ENCODE peak calls at places on chromosomes 12 and 14, in ten cellular contexts. One of them, this sample, is unnamed.
A peak's percentile ranks its signal among the peaks of the same experiment; 100 is the strongest.

GRCh38 chr14:77372304-77372841 is 4.5 kb downstream of the TMED8 start:
- DNase-seq in AG20443: no peak
- DNase-seq in mucosa of gallbladder: no peak
- DNase-seq in cardiac muscle cell: no peak
- DNase-seq in stimulated activated CD4-positive, alpha-beta T cell treated with anti-CD3 and anti-CD28 coated beads, TNF-alpha, amount 100 ng/mL, for 1 hour: no peak
- DNase-seq in cerebellar cortex: peak; percentile 5
- DNase-seq in omental fat pad: no peak
- DNase-seq in GM10248: peak; percentile 60
- DNase-seq in left colon: no peak
- DNase-seq in pancreas: no peak
- DNase-seq in this sample: no peak

GRCh38 chr12:66537866-66538265 is 141.0 kb downstream of the GRIP1 start:
- DNase-seq in mucosa of gallbladder: no peak
- DNase-seq in pancreas: no peak
- DNase-seq in left colon: no peak
- DNase-seq in GM10248: no peak
- DNase-seq in omental fat pad: no peak
- DNase-seq in AG20443: no peak
- DNase-seq in cardiac muscle cell: no peak
- DNase-seq in cerebellar cortex: no peak
- DNase-seq in stimulated activated CD4-positive, alpha-beta T cell treated with anti-CD3 and anti-CD28 coated beads, TNF-alpha, amount 100 ng/mL, for 1 hour: no peak
- DNase-seq in this sample: no peak

GRCh38 chr12:113456761-113457160 is 14.9 kb downstream of the LHX5 start:
- DNase-seq in GM10248: no peak
- DNase-seq in left colon: no peak
- DNase-seq in cardiac muscle cell: no peak
- DNase-seq in AG20443: no peak
- DNase-seq in omental fat pad: no peak
- DNase-seq in stimulated activated CD4-positive, alpha-beta T cell treated with anti-CD3 and anti-CD28 coated beads, TNF-alpha, amount 100 ng/mL, for 1 hour: no peak
- DNase-seq in pancreas: no peak
- DNase-seq in mucosa of gallbladder: no peak
- DNase-seq in cerebellar cortex: no peak
- DNase-seq in this sample: no peak

GRCh38 chr12:129186952-129187351 is 333.7 kb downstream of the GLT1D1 start:
- DNase-seq in left colon: no peak
- DNase-seq in mucosa of gallbladder: no peak
- DNase-seq in cerebellar cortex: no peak
- DNase-seq in omental fat pad: no peak
- DNase-seq in AG20443: no peak
- DNase-seq in stimulated activated CD4-positive, alpha-beta T cell treated with anti-CD3 and anti-CD28 coated beads, TNF-alpha, amount 100 ng/mL, for 1 hour: no peak
- DNase-seq in pancreas: no peak
- DNase-seq in GM10248: no peak
- DNase-seq in cardiac muscle cell: no peak
- DNase-seq in this sample: no peak

GRCh38 chr14:91780452-91780851 is 48.6 kb upstream of the CATSPERB start:
- DNase-seq in omental fat pad: no peak
- DNase-seq in cerebellar cortex: no peak
- DNase-seq in pancreas: no peak
- DNase-seq in mucosa of gallbladder: no peak
- DNase-seq in AG20443: no peak
- DNase-seq in left colon: no peak
- DNase-seq in stimulated activated CD4-positive, alpha-beta T cell treated with anti-CD3 and anti-CD28 coated beads, TNF-alpha, amount 100 ng/mL, for 1 hour: no peak
- DNase-seq in cardiac muscle cell: peak; percentile 4
- DNase-seq in GM10248: no peak
- DNase-seq in this sample: no peak

GRCh38 chr14:50060871-50061663 is 55.3 kb downstream of the VCPKMT start:
- DNase-seq in AG20443: peak; percentile 91
- DNase-seq in cerebellar cortex: peak; percentile 20
- DNase-seq in mucosa of gallbladder: peak; percentile 53
- DNase-seq in cardiac muscle cell: peak; percentile 96
- DNase-seq in left colon: peak; percentile 34
- DNase-seq in stimulated activated CD4-positive, alpha-beta T cell treated with anti-CD3 and anti-CD28 coated beads, TNF-alpha, amount 100 ng/mL, for 1 hour: no peak
- DNase-seq in pancreas: no peak
- DNase-seq in GM10248: peak; percentile 46
- DNase-seq in omental fat pad: peak; percentile 63
- DNase-seq in this sample: peak; percentile 82

GRCh38 chr14:37417151-37417550 is 177.9 kb downstream of the FOXA1 start:
- DNase-seq in AG20443: no peak
- DNase-seq in left colon: no peak
- DNase-seq in stimulated activated CD4-positive, alpha-beta T cell treated with anti-CD3 and anti-CD28 coated beads, TNF-alpha, amount 100 ng/mL, for 1 hour: no peak
- DNase-seq in omental fat pad: no peak
- DNase-seq in mucosa of gallbladder: no peak
- DNase-seq in GM10248: no peak
- DNase-seq in pancreas: no peak
- DNase-seq in cardiac muscle cell: no peak
- DNase-seq in cerebellar cortex: no peak
- DNase-seq in this sample: no peak

GRCh38 chr12:54853933-54854538 is at the start of gene MUCL1:
- DNase-seq in cardiac muscle cell: peak; percentile 77
- DNase-seq in stimulated activated CD4-positive, alpha-beta T cell treated with anti-CD3 and anti-CD28 coated beads, TNF-alpha, amount 100 ng/mL, for 1 hour: peak; percentile 28
- DNase-seq in mucosa of gallbladder: peak; percentile 65
- DNase-seq in pancreas: no peak
- DNase-seq in cerebellar cortex: peak; percentile 13
- DNase-seq in left colon: peak; percentile 49
- DNase-seq in omental fat pad: no peak
- DNase-seq in AG20443: peak; percentile 73
- DNase-seq in GM10248: peak; percentile 46
- DNase-seq in this sample: peak; percentile 74

GRCh38 chr14:91891721-91892220 is 24.4 kb upstream of the TC2N start:
- DNase-seq in GM10248: no peak
- DNase-seq in mucosa of gallbladder: no peak
- DNase-seq in left colon: no peak
- DNase-seq in AG20443: no peak
- DNase-seq in stimulated activated CD4-positive, alpha-beta T cell treated with anti-CD3 and anti-CD28 coated beads, TNF-alpha, amount 100 ng/mL, for 1 hour: no peak
- DNase-seq in cardiac muscle cell: peak; percentile 54
- DNase-seq in omental fat pad: no peak
- DNase-seq in cerebellar cortex: no peak
- DNase-seq in pancreas: no peak
- DNase-seq in this sample: no peak

GRCh38 chr12:52628111-52628507 is 9.8 kb upstream of the KRT73 start:
- DNase-seq in stimulated activated CD4-positive, alpha-beta T cell treated with anti-CD3 and anti-CD28 coated beads, TNF-alpha, amount 100 ng/mL, for 1 hour: no peak
- DNase-seq in omental fat pad: no peak
- DNase-seq in AG20443: no peak
- DNase-seq in cardiac muscle cell: no peak
- DNase-seq in left colon: no peak
- DNase-seq in cerebellar cortex: no peak
- DNase-seq in GM10248: no peak
- DNase-seq in pancreas: no peak
- DNase-seq in mucosa of gallbladder: no peak
- DNase-seq in this sample: no peak

GRCh38 chr12:120939523-120939922 is 35.4 kb upstream of the SPPL3 start:
- DNase-seq in AG20443: no peak
- DNase-seq in stimulated activated CD4-positive, alpha-beta T cell treated with anti-CD3 and anti-CD28 coated beads, TNF-alpha, amount 100 ng/mL, for 1 hour: no peak
- DNase-seq in omental fat pad: no peak
- DNase-seq in cardiac muscle cell: no peak
- DNase-seq in pancreas: no peak
- DNase-seq in mucosa of gallbladder: peak; percentile 22
- DNase-seq in left colon: no peak
- DNase-seq in cerebellar cortex: no peak
- DNase-seq in GM10248: no peak
- DNase-seq in this sample: peak; percentile 65

GRCh38 chr12:70617450-70617849 is 19.8 kb downstream of the PTPRB start:
- DNase-seq in GM10248: no peak
- DNase-seq in mucosa of gallbladder: no peak
- DNase-seq in pancreas: no peak
- DNase-seq in cardiac muscle cell: no peak
- DNase-seq in stimulated activated CD4-positive, alpha-beta T cell treated with anti-CD3 and anti-CD28 coated beads, TNF-alpha, amount 100 ng/mL, for 1 hour: no peak
- DNase-seq in omental fat pad: no peak
- DNase-seq in left colon: no peak
- DNase-seq in cerebellar cortex: no peak
- DNase-seq in AG20443: no peak
- DNase-seq in this sample: no peak

GRCh38 chr14:29865299-29865698 is 62.3 kb downstream of the PRKD1 start:
- DNase-seq in AG20443: no peak
- DNase-seq in omental fat pad: no peak
- DNase-seq in cerebellar cortex: no peak
- DNase-seq in mucosa of gallbladder: no peak
- DNase-seq in stimulated activated CD4-positive, alpha-beta T cell treated with anti-CD3 and anti-CD28 coated beads, TNF-alpha, amount 100 ng/mL, for 1 hour: no peak
- DNase-seq in left colon: no peak
- DNase-seq in cardiac muscle cell: no peak
- DNase-seq in GM10248: no peak
- DNase-seq in pancreas: no peak
- DNase-seq in this sample: no peak

GRCh38 chr12:46401703-46402102 is 29.1 kb upstream of the SLC38A2 start:
- DNase-seq in mucosa of gallbladder: no peak
- DNase-seq in AG20443: peak; percentile 46
- DNase-seq in pancreas: peak; percentile 26
- DNase-seq in omental fat pad: no peak
- DNase-seq in stimulated activated CD4-positive, alpha-beta T cell treated with anti-CD3 and anti-CD28 coated beads, TNF-alpha, amount 100 ng/mL, for 1 hour: no peak
- DNase-seq in cerebellar cortex: no peak
- DNase-seq in cardiac muscle cell: peak; percentile 77
- DNase-seq in left colon: peak; percentile 46
- DNase-seq in GM10248: no peak
- DNase-seq in this sample: peak; percentile 43

GRCh38 chr14:102907980-102908730 is 14.3 kb upstream of the AMN start:
- DNase-seq in cardiac muscle cell: no peak
- DNase-seq in stimulated activated CD4-positive, alpha-beta T cell treated with anti-CD3 and anti-CD28 coated beads, TNF-alpha, amount 100 ng/mL, for 1 hour: no peak
- DNase-seq in pancreas: no peak
- DNase-seq in omental fat pad: no peak
- DNase-seq in cerebellar cortex: no peak
- DNase-seq in GM10248: no peak
- DNase-seq in left colon: no peak
- DNase-seq in mucosa of gallbladder: no peak
- DNase-seq in AG20443: no peak
- DNase-seq in this sample: no peak

GRCh38 chr12:32522322-32523221 is 123.2 kb downstream of the FGD4 start:
- DNase-seq in cardiac muscle cell: peak; percentile 22
- DNase-seq in AG20443: no peak
- DNase-seq in GM10248: peak; percentile 17
- DNase-seq in omental fat pad: no peak
- DNase-seq in mucosa of gallbladder: no peak
- DNase-seq in stimulated activated CD4-positive, alpha-beta T cell treated with anti-CD3 and anti-CD28 coated beads, TNF-alpha, amount 100 ng/mL, for 1 hour: no peak
- DNase-seq in cerebellar cortex: no peak
- DNase-seq in left colon: no peak
- DNase-seq in pancreas: no peak
- DNase-seq in this sample: no peak

GRCh38 chr14:81471062-81471461 is 62.6 kb downstream of the SEL1L start:
- DNase-seq in stimulated activated CD4-positive, alpha-beta T cell treated with anti-CD3 and anti-CD28 coated beads, TNF-alpha, amount 100 ng/mL, for 1 hour: no peak
- DNase-seq in mucosa of gallbladder: no peak
- DNase-seq in left colon: no peak
- DNase-seq in AG20443: no peak
- DNase-seq in pancreas: no peak
- DNase-seq in GM10248: no peak
- DNase-seq in cardiac muscle cell: no peak
- DNase-seq in cerebellar cortex: no peak
- DNase-seq in omental fat pad: no peak
- DNase-seq in this sample: no peak

GRCh38 chr12:81300454-81300853 is 222.6 kb downstream of the ACSS3 start:
- DNase-seq in pancreas: no peak
- DNase-seq in mucosa of gallbladder: no peak
- DNase-seq in stimulated activated CD4-positive, alpha-beta T cell treated with anti-CD3 and anti-CD28 coated beads, TNF-alpha, amount 100 ng/mL, for 1 hour: no peak
- DNase-seq in left colon: no peak
- DNase-seq in cerebellar cortex: no peak
- DNase-seq in AG20443: no peak
- DNase-seq in GM10248: no peak
- DNase-seq in omental fat pad: no peak
- DNase-seq in cardiac muscle cell: peak; percentile 10
- DNase-seq in this sample: no peak

GRCh38 chr14:24986206-24986893 is 63.6 kb downstream of the STXBP6 start:
- DNase-seq in mucosa of gallbladder: no peak
- DNase-seq in left colon: no peak
- DNase-seq in GM10248: no peak
- DNase-seq in pancreas: no peak
- DNase-seq in stimulated activated CD4-positive, alpha-beta T cell treated with anti-CD3 and anti-CD28 coated beads, TNF-alpha, amount 100 ng/mL, for 1 hour: no peak
- DNase-seq in cardiac muscle cell: peak; percentile 57
- DNase-seq in cerebellar cortex: no peak
- DNase-seq in AG20443: no peak
- DNase-seq in omental fat pad: no peak
- DNase-seq in this sample: no peak

GRCh38 chr12:25670076-25671055 is 117.3 kb upstream of the LMNTD1 start:
- DNase-seq in GM10248: no peak
- DNase-seq in cardiac muscle cell: no peak
- DNase-seq in cerebellar cortex: no peak
- DNase-seq in stimulated activated CD4-positive, alpha-beta T cell treated with anti-CD3 and anti-CD28 coated beads, TNF-alpha, amount 100 ng/mL, for 1 hour: no peak
- DNase-seq in mucosa of gallbladder: no peak
- DNase-seq in omental fat pad: no peak
- DNase-seq in pancreas: no peak
- DNase-seq in left colon: no peak
- DNase-seq in AG20443: no peak
- DNase-seq in this sample: no peak

GRCh38 chr14:76456200-76456599 is 80.3 kb downstream of the ESRRB start:
- DNase-seq in omental fat pad: no peak
- DNase-seq in stimulated activated CD4-positive, alpha-beta T cell treated with anti-CD3 and anti-CD28 coated beads, TNF-alpha, amount 100 ng/mL, for 1 hour: no peak
- DNase-seq in mucosa of gallbladder: peak; percentile 32
- DNase-seq in cardiac muscle cell: peak; percentile 46
- DNase-seq in cerebellar cortex: peak; percentile 27
- DNase-seq in AG20443: peak; percentile 40
- DNase-seq in pancreas: no peak
- DNase-seq in GM10248: peak; percentile 69
- DNase-seq in left colon: peak; percentile 8
- DNase-seq in this sample: no peak

GRCh38 chr12:52634266-52635056 is 16.1 kb upstream of the KRT73 start:
- DNase-seq in GM10248: no peak
- DNase-seq in mucosa of gallbladder: no peak
- DNase-seq in pancreas: peak; percentile 90
- DNase-seq in stimulated activated CD4-positive, alpha-beta T cell treated with anti-CD3 and anti-CD28 coated beads, TNF-alpha, amount 100 ng/mL, for 1 hour: no peak
- DNase-seq in AG20443: no peak
- DNase-seq in cerebellar cortex: peak; percentile 47
- DNase-seq in omental fat pad: no peak
- DNase-seq in cardiac muscle cell: no peak
- DNase-seq in left colon: no peak
- DNase-seq in this sample: peak; percentile 88

GRCh38 chr12:126663304-126664094 is 1598.3 kb downstream of the AACS start:
- DNase-seq in GM10248: no peak
- DNase-seq in pancreas: no peak
- DNase-seq in left colon: no peak
- DNase-seq in stimulated activated CD4-positive, alpha-beta T cell treated with anti-CD3 and anti-CD28 coated beads, TNF-alpha, amount 100 ng/mL, for 1 hour: no peak
- DNase-seq in omental fat pad: no peak
- DNase-seq in cardiac muscle cell: peak; percentile 6
- DNase-seq in mucosa of gallbladder: peak; percentile 11
- DNase-seq in cerebellar cortex: peak; percentile 5
- DNase-seq in AG20443: no peak
- DNase-seq in this sample: no peak

GRCh38 chr12:116881867-116882507 is 746 bp upstream of the HRK start:
- DNase-seq in GM10248: no peak
- DNase-seq in pancreas: no peak
- DNase-seq in mucosa of gallbladder: no peak
- DNase-seq in AG20443: no peak
- DNase-seq in omental fat pad: no peak
- DNase-seq in cerebellar cortex: no peak
- DNase-seq in stimulated activated CD4-positive, alpha-beta T cell treated with anti-CD3 and anti-CD28 coated beads, TNF-alpha, amount 100 ng/mL, for 1 hour: no peak
- DNase-seq in left colon: no peak
- DNase-seq in cardiac muscle cell: no peak
- DNase-seq in this sample: no peak

GRCh38 chr14:101360045-101360931 is 201.0 kb upstream of the DIO3 start:
- DNase-seq in mucosa of gallbladder: peak; percentile 28
- DNase-seq in AG20443: no peak
- DNase-seq in pancreas: no peak
- DNase-seq in cerebellar cortex: no peak
- DNase-seq in stimulated activated CD4-positive, alpha-beta T cell treated with anti-CD3 and anti-CD28 coated beads, TNF-alpha, amount 100 ng/mL, for 1 hour: no peak
- DNase-seq in left colon: peak; percentile 31
- DNase-seq in omental fat pad: no peak
- DNase-seq in GM10248: no peak
- DNase-seq in cardiac muscle cell: peak; percentile 2
- DNase-seq in this sample: no peak

GRCh38 chr14:96042218-96042930 is 3.2 kb downstream of the C14orf132 start:
- DNase-seq in pancreas: no peak
- DNase-seq in omental fat pad: no peak
- DNase-seq in mucosa of gallbladder: no peak
- DNase-seq in GM10248: no peak
- DNase-seq in cerebellar cortex: no peak
- DNase-seq in stimulated activated CD4-positive, alpha-beta T cell treated with anti-CD3 and anti-CD28 coated beads, TNF-alpha, amount 100 ng/mL, for 1 hour: no peak
- DNase-seq in AG20443: peak; percentile 27
- DNase-seq in left colon: no peak
- DNase-seq in cardiac muscle cell: peak; percentile 44
- DNase-seq in this sample: no peak

GRCh38 chr12:98635657-98636323 is 8.8 kb downstream of the IKBIP start:
- DNase-seq in left colon: no peak
- DNase-seq in pancreas: no peak
- DNase-seq in GM10248: peak; percentile 56
- DNase-seq in cardiac muscle cell: peak; percentile 62
- DNase-seq in cerebellar cortex: no peak
- DNase-seq in stimulated activated CD4-positive, alpha-beta T cell treated with anti-CD3 and anti-CD28 coated beads, TNF-alpha, amount 100 ng/mL, for 1 hour: no peak
- DNase-seq in omental fat pad: no peak
- DNase-seq in AG20443: peak; percentile 33
- DNase-seq in mucosa of gallbladder: no peak
- DNase-seq in this sample: no peak

GRCh38 chr14:94379291-94380224 is 8.8 kb downstream of the SERPINA1 start:
- DNase-seq in AG20443: no peak
- DNase-seq in mucosa of gallbladder: no peak
- DNase-seq in omental fat pad: no peak
- DNase-seq in pancreas: no peak
- DNase-seq in left colon: no peak
- DNase-seq in GM10248: no peak
- DNase-seq in stimulated activated CD4-positive, alpha-beta T cell treated with anti-CD3 and anti-CD28 coated beads, TNF-alpha, amount 100 ng/mL, for 1 hour: no peak
- DNase-seq in cardiac muscle cell: no peak
- DNase-seq in cerebellar cortex: no peak
- DNase-seq in this sample: no peak

This sample was measured in adrenal gland.